ENCODE peak calls at places on chromosomes 12 and 14, in six cellular contexts. Z, Q, V, X, B and U are unnamed samples.
A peak's percentile ranks its signal among the peaks of the same experiment; 100 is the strongest.

GRCh38 chr12:37666069-37666781 is 650.3 kb upstream of the ALG10B start:
- DNase-seq in Z (no peak), Q (no peak), B (no peak), V (no peak), X (no peak), U (no peak)

GRCh38 chr12:10212623-10213131 is at the start of gene GABARAPL1:
- DNase-seq in Q (peak; percentile 82), X (peak; percentile 86), B (peak; percentile 82), Z (peak; percentile 86), V (peak; percentile 76), U (peak; percentile 83)

GRCh38 chr12:29662737-29663323 is 120.9 kb downstream of the TMTC1 start:
- DNase-seq in Z (no peak), X (no peak), B (no peak), V (no peak), Q (no peak), U (no peak)

GRCh38 chr14:54354096-54354495 is 42.7 kb upstream of the CDKN3 start:
- DNase-seq in V (no peak), X (no peak), Z (no peak), Q (no peak), B (peak; percentile 23), U (no peak)

GRCh38 chr14:66772146-66772545 is 264.2 kb downstream of the GPHN start:
- DNase-seq in X (no peak), Z (no peak), B (no peak), V (no peak), Q (no peak), U (no peak)

GRCh38 chr12:126847005-126847629 is 1419.9 kb upstream of the TMEM132C start:
- DNase-seq in B (no peak), X (no peak), Q (no peak), V (no peak), Z (no peak), U (no peak)

GRCh38 chr12:104473374-104473983 is 16.7 kb downstream of the CHST11 start:
- DNase-seq in V (no peak), X (no peak), Z (no peak), B (no peak), Q (no peak), U (no peak)

GRCh38 chr14:97477353-97477752 is 680.2 kb downstream of the VRK1 start:
- DNase-seq in V (no peak), Q (no peak), B (no peak), Z (no peak), X (no peak), U (no peak)

GRCh38 chr12:78797201-78797931 is 67.2 kb upstream of the SYT1 start:
- DNase-seq in B (no peak), X (no peak), Z (peak; percentile 78), Q (peak; percentile 78), V (no peak), U (no peak)

GRCh38 chr12:124379379-124379937 is 84.6 kb downstream of the RFLNA start:
- DNase-seq in X (no peak), V (no peak), B (no peak), Z (no peak), Q (no peak), U (no peak)
- H3K4ac ChIP-seq in X (no peak overlapping the region), V (no peak overlapping the region), B (no peak overlapping the region), Z (no peak overlapping the region), Q (peak overlapping the region; percentile 95), U (no peak overlapping the region)

GRCh38 chr12:47904647-47905312 is at the start of gene VDR:
- DNase-seq in Q (peak; percentile 65), Z (peak; percentile 76), B (peak; percentile 87), X (peak; percentile 93), V (peak; percentile 60), U (peak; percentile 99)
- H3K4ac ChIP-seq in Q (peak within 1 kb of the TSS; percentile 92), Z (no peak within 1 kb of the TSS), B (peak within 1 kb of the TSS; percentile 65), X (no peak within 1 kb of the TSS), V (no peak within 1 kb of the TSS), U (no peak within 1 kb of the TSS)

GRCh38 chr12:2018401-2018800 is 14.1 kb upstream of the DCP1B start:
- DNase-seq in Q (no peak), X (no peak), Z (no peak), V (no peak), B (no peak), U (no peak)

GRCh38 chr12:2019126-2019525 is 14.9 kb upstream of the DCP1B start:
- DNase-seq in Z (no peak), V (no peak), X (no peak), Q (no peak), B (no peak), U (no peak)

GRCh38 chr12:2017724-2018337 is 13.6 kb upstream of the DCP1B start:
- DNase-seq in X (peak; percentile 44), Q (peak; percentile 13), Z (no peak), V (no peak), B (no peak), U (no peak)

GRCh38 chr12:2027379-2027778 is 23.1 kb upstream of the DCP1B start:
- DNase-seq in B (no peak), Z (no peak), V (no peak), Q (peak; percentile 73), X (no peak), U (no peak)

GRCh38 chr12:2023365-2023764 is 19.1 kb upstream of the DCP1B start:
- DNase-seq in V (no peak), X (peak; percentile 33), Z (peak; percentile 49), Q (no peak), B (no peak), U (no peak)
- H3K4ac ChIP-seq in V (no peak overlapping the region), X (no peak overlapping the region), Z (no peak overlapping the region), Q (no peak overlapping the region), B (no peak overlapping the region), U (no peak overlapping the region)

GRCh38 chr12:468671-469389 is 9.1 kb downstream of the B4GALNT3 start:
- DNase-seq in Z (no peak), V (no peak), Q (peak; percentile 26), X (no peak), B (no peak), U (peak; percentile 18)
- H3K4ac ChIP-seq in Z (no peak overlapping the region), V (no peak overlapping the region), Q (no peak overlapping the region), X (no peak overlapping the region), B (no peak overlapping the region), U (no peak overlapping the region)

DNA sequence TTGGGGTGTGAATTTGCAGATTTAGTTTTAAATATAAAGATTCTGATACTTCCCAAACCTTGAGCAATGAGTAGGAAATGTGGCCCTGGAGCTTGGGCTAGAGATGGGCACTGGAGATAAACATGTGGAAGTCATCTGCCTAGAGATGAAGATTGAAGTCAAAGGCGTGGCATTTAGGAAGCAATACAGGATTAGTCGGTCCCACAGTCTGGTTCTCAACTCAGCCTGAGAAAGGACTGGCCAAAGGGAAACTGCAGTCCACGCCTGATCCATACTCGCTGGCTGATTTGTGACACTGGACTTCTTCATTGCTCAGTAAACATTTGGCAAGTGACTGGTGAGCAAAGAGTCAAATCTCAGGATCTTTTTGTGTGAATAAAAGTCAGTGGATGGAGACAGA is 268.2 kb upstream of the ATP2B1 start:
- DNase-seq in Z (no peak), Q (no peak), V (no peak), X (no peak), B (no peak), U (no peak)
- H3K4ac ChIP-seq in Z (no peak overlapping the region), Q (no peak overlapping the region), V (no peak overlapping the region), X (no peak overlapping the region), B (no peak overlapping the region), U (no peak overlapping the region)

GRCh38 chr12:82522285-82522684 is 164.0 kb downstream of the METTL25 start:
- DNase-seq in Z (no peak), X (no peak), Q (no peak), V (no peak), B (no peak), U (no peak)
- H3K4ac ChIP-seq in Z (no peak overlapping the region), X (no peak overlapping the region), Q (no peak overlapping the region), V (no peak overlapping the region), B (no peak overlapping the region), U (no peak overlapping the region)

GRCh38 chr12:109462868-109463692 is 14.0 kb downstream of the KCTD10 start:
- DNase-seq in X (peak; percentile 74), Z (peak; percentile 82), Q (peak; percentile 98), V (no peak), B (no peak), U (peak; percentile 70)
- H3K4ac ChIP-seq in X (no peak overlapping the region), Z (peak overlapping the region; percentile 85), Q (peak overlapping the region; percentile 99), V (no peak overlapping the region), B (no peak overlapping the region), U (no peak overlapping the region)

GRCh38 chr12:88141774-88142609 is at the start of the genes CEP290 and TMTC3:
- DNase-seq in V (peak; percentile 97), X (peak; percentile 100), Q (peak; percentile 100), B (peak; percentile 89), Z (peak; percentile 99), U (peak; percentile 100)
- H3K4ac ChIP-seq in V (no peak within 1 kb of the TSS), X (no peak within 1 kb of the TSS), Q (peak within 1 kb of the TSS; percentile 73), B (no peak within 1 kb of the TSS), Z (no peak within 1 kb of the TSS), U (no peak within 1 kb of the TSS)